ENCODE peak calls at places on chromosome 18, in eight cellular contexts. Q is activated effector memory CD4-positive, alpha-beta T cell treated with anti-CD3 and anti-CD28 coated beads, Interleukin-2, amount 50 U/mL, for 16 hours; D is frontal cortex; R is posterior cingulate gyrus; W is tibial nerve; M is astrocyte of the spinal cord; P is SW 1271; L is T-helper 1 cell. E is an unnamed sample.

GRCh38 chr18:55384551-55385275 is 203.3 kb downstream of the TCF4 start:
- DNase-seq in M (peak), W (no peak), D (no peak), L (no peak), P (no peak), Q (no peak), R (no peak), E (peak)

GRCh38 chr18:58687871-58688308 is 16.6 kb downstream of the MALT1 start:
- DNase-seq in P (no peak), R (no peak), D (no peak), L (peak), W (no peak), M (no peak), Q (peak), E (no peak)

GRCh38 chr18:22378672-22379282 is 38.9 kb downstream of the CTAGE1 start:
- DNase-seq in R (no peak), Q (peak), L (no peak), P (peak), M (peak), D (no peak), W (no peak), E (peak)

GRCh38 chr18:56168049-56168781 is 470.2 kb downstream of the TXNL1 start:
- DNase-seq in P (no peak), W (no peak), L (no peak), M (peak), D (peak), R (no peak), Q (no peak), E (no peak)

GRCh38 chr18:65235966-65236634 is 514.7 kb upstream of the CDH7 start:
- DNase-seq in D (no peak), W (no peak), Q (no peak), R (no peak), L (no peak), P (no peak), M (peak), E (peak)

GRCh38 chr18:25592804-25593360 is 240.9 kb upstream of the ZNF521 start:
- DNase-seq in W (no peak), P (no peak), M (no peak), R (no peak), L (no peak), D (no peak), Q (no peak), E (no peak)

GRCh38 chr18:75256376-75256775 is 45.8 kb downstream of the TSHZ1 start:
- DNase-seq in L (no peak), R (no peak), M (no peak), Q (no peak), D (no peak), P (no peak), W (no peak), E (no peak)

GRCh38 chr18:24627644-24628315 is 167.3 kb downstream of the HRH4 start:
- DNase-seq in W (no peak), L (no peak), Q (no peak), P (no peak), R (no peak), M (no peak), D (no peak), E (peak)

GRCh38 chr18:13416848-13417247 is 198.3 kb downstream of the LDLRAD4 start:
- DNase-seq in Q (no peak), M (no peak), P (no peak), W (no peak), D (no peak), L (no peak), R (no peak), E (no peak)

GRCh38 chr18:77061946-77062517 is 70.6 kb downstream of the MBP start:
- DNase-seq in D (no peak), R (no peak), P (no peak), L (no peak), M (peak), W (no peak), Q (peak), E (no peak)

GRCh38 chr18:1392865-1393734 is 488.4 kb downstream of the ADCYAP1 start:
- DNase-seq in P (no peak), L (no peak), Q (no peak), M (no peak), D (no peak), R (no peak), W (no peak), E (no peak)

GRCh38 chr18:31679133-31679731 is 5.1 kb downstream of the B4GALT6 start:
- DNase-seq in D (no peak), L (no peak), R (no peak), Q (no peak), M (peak), W (no peak), P (peak), E (no peak)

GRCh38 chr18:10038268-10038667 is 124.5 kb downstream of the VAPA start:
- DNase-seq in L (no peak), R (no peak), W (no peak), M (no peak), Q (no peak), D (no peak), P (no peak), E (no peak)

GRCh38 chr18:53698907-53699306 is 525.6 kb downstream of the MBD2 start:
- DNase-seq in L (no peak), M (peak), P (no peak), D (peak), R (peak), Q (no peak), W (no peak), E (peak)

GRCh38 chr18:34929336-34929780 is 111.9 kb upstream of the MAPRE2 start:
- DNase-seq in P (peak), M (peak), D (no peak), R (no peak), W (no peak), L (no peak), Q (no peak), E (peak)

E was measured in SJCRH30.